ENCODE peak calls at places on chromosomes 7 and 10, in five cellular contexts. S, Z, A, P and U are unnamed samples.

GRCh38 chr7:27277628-27278027 is 35.0 kb downstream of the EVX1 start:
- DNase-seq in Z (no peak), P (no peak), A (peak; percentile 66), S (no peak), U (no peak)

GRCh38 chr10:107732045-107732444 is 567.5 kb upstream of the SORCS1 start:
- DNase-seq in P (no peak), Z (no peak), S (no peak), A (no peak), U (no peak)

GRCh38 chr10:6781133-6781770 is 201.2 kb upstream of the PRKCQ start:
- DNase-seq in Z (no peak), P (no peak), A (no peak), S (no peak), U (no peak)

GRCh38 chr7:42494722-42495121 is 257.7 kb upstream of the GLI3 start:
- DNase-seq in Z (no peak), S (no peak), A (no peak), P (no peak), U (no peak)

GRCh38 chr10:98041352-98042043 is 11.1 kb upstream of the CRTAC1 start:
- DNase-seq in S (peak; percentile 71), Z (peak; percentile 57), P (peak; percentile 10), A (peak; percentile 56), U (no peak)

GRCh38 chr7:149220534-149220933 is 18.9 kb upstream of the ZNF212 start:
- DNase-seq in A (no peak), S (no peak), P (no peak), Z (no peak), U (no peak)

GRCh38 chr7:88758355-88759215 is 915 bp upstream of the ZNF804B start:
- DNase-seq in Z (peak; percentile 7), P (no peak), S (no peak), A (no peak), U (no peak)

GRCh38 chr10:84540617-84541288 is 212.4 kb downstream of the CCSER2 start:
- DNase-seq in A (peak; percentile 44), Z (peak; percentile 21), S (peak; percentile 58), P (no peak), U (no peak)

GRCh38 chr7:124152859-124153692 is 120.2 kb upstream of the TMEM229A start:
- DNase-seq in Z (no peak), S (peak; percentile 50), A (no peak), P (peak; percentile 21), U (no peak)

GRCh38 chr10:69319911-69320316 is 41.6 kb downstream of the HK1 start:
- DNase-seq in Z (no peak), P (no peak), A (no peak), S (no peak), U (no peak)

GRCh38 chr10:50260791-50261281 is 9.5 kb upstream of the ASAH2 start:
- DNase-seq in P (no peak), A (no peak), S (peak; percentile 66), Z (no peak), U (no peak)

GRCh38 chr10:1213707-1214675 is 157.8 kb downstream of the WDR37 start:
- DNase-seq in A (no peak), Z (no peak), S (no peak), P (no peak), U (no peak)

GRCh38 chr7:41696323-41696916 is 6.5 kb downstream of the INHBA start:
- DNase-seq in S (peak; percentile 71), P (peak; percentile 76), Z (peak; percentile 74), A (peak; percentile 70), U (no peak)

GRCh38 chr10:58064714-58065528 is 202.8 kb downstream of the IPMK start:
- DNase-seq in A (no peak), Z (no peak), P (peak; percentile 10), S (peak; percentile 63), U (no peak)

GRCh38 chr7:84191842-84192241 is 2.7 kb downstream of the SEMA3A start:
- DNase-seq in S (no peak), Z (no peak), A (no peak), P (no peak), U (no peak)

GRCh38 chr7:130292682-130293257 is at the start of gene CPA4:
- DNase-seq in A (no peak), S (peak; percentile 19), P (peak; percentile 89), Z (no peak), U (peak; percentile 60)
- H3K4me3 ChIP-seq in A (no peak within 1 kb of the TSS), S (no peak within 1 kb of the TSS), P (peak within 1 kb of the TSS; percentile 17), Z (no peak within 1 kb of the TSS), U (no peak within 1 kb of the TSS)

DNA sequence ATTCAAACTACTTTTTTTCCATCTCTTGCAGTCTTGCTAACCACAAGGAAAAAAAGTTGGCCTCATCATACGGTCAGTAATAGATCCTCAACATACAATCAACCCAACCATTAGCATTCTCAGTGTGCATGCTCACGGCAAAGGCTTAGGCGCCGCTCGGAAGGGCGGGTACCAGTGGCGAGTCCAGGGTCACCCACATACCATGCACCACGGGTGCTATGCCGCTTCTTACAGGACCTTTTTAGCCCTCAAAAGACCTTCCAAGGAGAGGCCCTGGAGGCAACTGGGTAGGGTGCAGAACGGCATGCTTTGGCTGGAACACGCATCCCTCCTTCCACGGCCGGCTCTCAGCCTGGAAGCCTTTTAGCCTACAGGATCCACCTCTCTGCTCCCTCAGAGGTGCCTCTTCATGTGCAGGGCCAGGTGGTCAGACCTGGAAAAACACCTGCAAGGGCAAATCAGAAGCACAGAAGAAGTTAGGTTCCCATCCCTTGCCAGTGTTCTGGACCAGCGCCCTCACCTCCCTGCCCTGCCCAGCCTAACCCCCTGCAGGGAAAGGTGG is 5.8 kb downstream of the KLF6 start:
- DNase-seq in P (no peak), Z (no peak), A (peak; percentile 26), S (no peak), U (no peak)
- TF ChIP-seq CTCF in P (no peak), Z (no peak), A (no peak), S (no peak), U (no peak)

DNA sequence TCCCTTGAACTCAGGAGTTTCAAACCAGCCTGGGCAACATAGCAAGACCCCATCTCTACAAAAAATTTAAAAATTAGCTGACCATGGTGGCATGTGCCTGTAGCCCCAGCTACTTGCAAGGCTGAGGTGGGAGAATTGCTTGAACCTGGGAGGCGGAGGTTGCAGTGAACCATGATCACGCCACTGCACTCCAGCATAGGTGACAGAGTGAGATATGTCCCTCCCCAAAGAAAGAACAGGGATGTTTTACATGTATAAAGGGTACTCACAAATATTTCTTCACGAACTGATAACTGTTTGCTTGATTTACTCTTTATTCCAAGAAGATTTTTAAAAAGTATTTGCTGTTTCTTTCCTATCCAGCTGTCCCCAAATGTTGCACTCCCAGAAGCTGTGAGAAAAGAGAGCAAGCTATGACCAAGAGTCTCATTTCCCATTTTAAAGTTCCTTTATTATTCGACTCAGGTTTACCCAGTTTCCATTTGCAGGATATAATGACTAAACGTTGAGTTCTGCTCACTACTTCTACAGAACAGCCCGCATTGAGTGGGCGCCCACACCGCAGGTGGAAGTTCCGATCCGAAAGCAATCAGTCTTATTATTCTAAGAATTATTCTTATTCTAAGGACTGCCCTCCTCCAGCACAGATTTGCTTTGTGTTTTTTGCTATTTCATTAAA is 90.7 kb downstream of the APBB1IP start:
- DNase-seq in Z (no peak), A (no peak), S (no peak), P (no peak), U (no peak)
- H3K4me3 ChIP-seq in Z (no peak overlapping the region), A (no peak overlapping the region), S (no peak overlapping the region), P (no peak overlapping the region), U (no peak overlapping the region)

DNA sequence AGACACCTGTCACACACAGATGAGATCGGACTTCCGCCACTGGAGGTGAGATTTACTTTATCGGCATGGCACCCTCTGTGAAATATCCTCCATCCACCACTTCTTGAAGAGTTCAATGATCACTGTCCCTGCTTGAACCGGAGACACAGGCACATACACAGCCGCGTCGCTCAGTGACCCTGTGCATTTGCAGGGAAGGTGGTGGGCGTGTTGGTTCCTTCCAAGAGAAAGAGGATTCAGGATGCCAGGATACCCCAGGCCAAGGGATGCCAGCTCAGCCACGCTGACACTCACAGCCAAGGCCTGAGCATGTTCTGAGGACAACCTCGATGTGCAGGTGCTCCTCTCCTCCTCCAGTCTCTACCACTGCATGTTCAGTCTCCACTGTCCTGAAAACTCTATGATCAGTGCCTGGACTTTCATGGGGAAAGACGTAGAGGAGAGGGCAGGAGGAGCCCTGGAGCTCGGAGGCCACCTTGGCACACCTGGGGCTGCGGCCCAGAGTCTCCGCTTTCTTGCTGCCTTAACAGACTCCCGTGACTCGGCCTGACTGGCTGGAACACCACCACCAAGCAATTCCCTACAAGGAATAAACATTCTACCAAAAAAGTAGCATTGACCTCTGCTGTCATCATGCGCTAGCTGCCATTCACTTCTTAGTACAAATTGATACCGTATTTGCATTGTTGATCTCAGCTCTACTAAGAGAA is 115.2 kb downstream of the TCERG1L start:
- DNase-seq in S (no peak), P (no peak), Z (no peak), A (no peak), U (no peak)
- TF ChIP-seq CTCF in S (no peak), P (no peak), Z (no peak), A (no peak), U (no peak)

GRCh38 chr10:80210259-80210658 is 4.9 kb upstream of the ANXA11 start:
- DNase-seq in S (no peak), A (no peak), P (no peak), Z (no peak), U (no peak)

GRCh38 chr10:80205478-80206276 is at the start of gene ANXA11:
- DNase-seq in P (no peak), A (peak; percentile 92), S (peak; percentile 91), Z (peak; percentile 84), U (no peak)

GRCh38 chr10:80206277-80206655 is 929 bp upstream of the ANXA11 start:
- DNase-seq in A (no peak), S (no peak), Z (no peak), P (no peak), U (no peak)

GRCh38 chr10:80204801-80205477 is 398 bp downstream of the ANXA11 start:
- DNase-seq in A (peak; percentile 47), P (no peak), S (peak; percentile 64), Z (no peak), U (no peak)

DNA sequence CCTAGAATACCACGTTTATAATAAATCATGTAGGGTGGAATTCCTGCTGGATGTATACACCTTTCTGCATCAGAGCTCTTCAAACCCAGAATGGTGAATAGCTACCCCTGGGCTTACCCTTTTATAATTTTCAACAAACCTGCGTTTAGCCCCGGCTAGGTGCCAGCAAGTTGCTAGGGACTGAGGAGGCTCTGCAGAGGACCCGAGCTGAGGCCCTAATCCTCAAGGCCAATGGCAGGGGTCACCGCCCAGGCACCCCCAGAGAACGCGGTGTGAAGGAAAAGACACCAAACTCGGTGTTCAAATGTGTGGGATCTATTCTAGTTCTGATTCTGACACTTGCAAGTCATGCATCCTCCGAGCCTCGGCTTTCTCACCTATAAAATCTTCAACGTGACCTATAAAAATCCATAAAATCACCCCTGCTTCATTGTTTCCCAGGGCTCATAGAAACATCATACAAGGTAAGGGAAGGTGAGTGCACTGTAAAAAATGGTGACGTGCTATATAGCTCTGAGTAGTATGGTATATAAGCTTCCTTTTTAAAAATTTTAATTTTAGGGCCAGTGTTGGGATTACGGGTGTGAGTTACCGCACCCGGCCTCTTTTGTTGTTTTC is 2.5 kb upstream of the ANXA11 start:
- DNase-seq in P (no peak), A (no peak), S (no peak), Z (no peak), U (no peak)
- H3K4me3 ChIP-seq in P (peak overlapping the region; percentile 54), A (peak overlapping the region; percentile 38), S (no peak overlapping the region), Z (peak overlapping the region; percentile 11), U (peak overlapping the region; percentile 75)